ENCODE peak calls at places on chromosomes 11 and 22, in four cellular contexts. A is naive thymus-derived CD4-positive, alpha-beta T cell; F is mesendoderm; E is K562. M is an unnamed sample.

GRCh38 chr11:36271794-36272409 is 17.3 kb downstream of the COMMD9 start:
- DNase-seq in A (no peak), F (peak; percentile 16), E (no peak), M (no peak)

GRCh38 chr11:35541621-35542375 is 16.4 kb upstream of the PAMR1 start:
- DNase-seq in F (peak; percentile 26), E (no peak), A (no peak), M (no peak)

GRCh38 chr11:132126973-132127900 is 756.8 kb downstream of the NTM start:
- DNase-seq in A (no peak), E (no peak), F (peak; percentile 57), M (peak; percentile 31)

GRCh38 chr11:119700536-119701346 is 28.3 kb downstream of the NECTIN1 start:
- DNase-seq in A (no peak), E (no peak), F (no peak), M (no peak)

GRCh38 chr11:132576706-132577105 is 955.6 kb downstream of the OPCML start:
- DNase-seq in F (peak; percentile 95), E (no peak), A (no peak), M (peak; percentile 37)

GRCh38 chr11:132337819-132338416 is 967.5 kb downstream of the NTM start:
- DNase-seq in A (no peak), E (no peak), F (no peak), M (no peak)

GRCh38 chr11:61870429-61871039 is 20.8 kb downstream of the FADS3 start:
- DNase-seq in A (no peak), F (peak; percentile 20), E (peak; percentile 38), M (peak; percentile 51)

GRCh38 chr11:13889566-13890214 is 72.8 kb upstream of the SPON1 start:
- DNase-seq in F (no peak), E (no peak), A (no peak), M (peak; percentile 56)

GRCh38 chr11:7759010-7759409 is 37.7 kb downstream of the OR5P2 start:
- DNase-seq in F (no peak), A (no peak), E (no peak), M (no peak)

GRCh38 chr11:114163231-114163631 is 103.7 kb downstream of the ZBTB16 start:
- DNase-seq in A (no peak), E (no peak), F (no peak), M (no peak)

GRCh38 chr11:120186799-120187591 is 23.8 kb upstream of the OAF start:
- DNase-seq in A (no peak), E (no peak), F (no peak), M (peak; percentile 64)

GRCh38 chr11:26247340-26247739 is 84.6 kb upstream of the ANO3 start:
- DNase-seq in F (no peak), A (no peak), E (no peak), M (no peak)

GRCh38 chr22:42974223-42974622 is 40.7 kb downstream of the PACSIN2 start:
- DNase-seq in E (no peak), A (no peak), F (no peak), M (no peak)

GRCh38 chr11:120527111-120527748 is 15.7 kb downstream of the GRIK4 start:
- DNase-seq in A (no peak), F (peak; percentile 83), E (no peak), M (peak; percentile 72)

GRCh38 chr11:78313181-78313788 is 104.3 kb downstream of the GAB2 start:
- DNase-seq in F (no peak), E (no peak), A (no peak), M (no peak)

GRCh38 chr11:73359930-73360742 is 16.1 kb upstream of the RELT start:
- DNase-seq in E (peak; percentile 63), A (peak; percentile 32), F (peak; percentile 75), M (peak; percentile 71)

GRCh38 chr22:47056361-47056760 is 293.9 kb downstream of the TBC1D22A start:
- DNase-seq in A (no peak), F (no peak), E (no peak), M (no peak)

GRCh38 chr22:23180893-23181762 is 819 bp downstream of the BCR start:
- DNase-seq in A (peak; percentile 50), E (peak; percentile 92), F (peak; percentile 55), M (no peak)

GRCh38 chr11:110453684-110454354 is 24.1 kb downstream of the FDX1 start:
- DNase-seq in A (no peak), F (no peak), E (no peak), M (no peak)

GRCh38 chr11:18721576-18722292 is 4.3 kb downstream of the IGSF22 start:
- DNase-seq in A (peak; percentile 49), E (peak; percentile 63), F (peak; percentile 88), M (peak; percentile 46)
- H3K27ac ChIP-seq in A (peak overlapping the region; percentile 46), E (no peak overlapping the region), F (no peak overlapping the region), M (no peak overlapping the region)

DNA sequence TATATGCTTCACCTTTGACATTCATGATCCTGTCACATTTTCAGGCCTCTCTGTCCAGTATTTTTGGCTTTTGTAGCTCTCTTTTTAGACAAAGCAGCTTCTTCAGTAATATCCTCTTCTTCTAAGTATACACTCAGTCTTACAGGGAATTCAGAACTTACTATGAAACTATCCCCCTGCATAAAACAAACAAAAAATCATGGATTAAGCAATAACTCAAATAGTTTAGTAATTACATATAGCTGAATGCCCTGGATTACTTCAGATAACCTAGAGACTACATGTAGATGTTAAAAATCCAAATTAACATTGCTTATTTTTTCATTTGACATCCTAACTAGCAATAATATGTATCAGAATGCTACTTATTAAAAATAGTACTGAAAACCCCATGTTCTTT is 5.2 kb downstream of the TAF1D start:
- DNase-seq in F (no peak), E (no peak), A (no peak), M (no peak)
- H3K36me3 ChIP-seq in F (peaks cover 13% of the 10 kb centered on the region), E (peaks cover 94% of the 10 kb centered on the region), A (peaks cover 57% of the 10 kb centered on the region), M (peaks cover 95% of the 10 kb centered on the region)

GRCh38 chr11:20010106-20010860 is 150.0 kb downstream of the DBX1 start:
- DNase-seq in F (no peak), E (no peak), A (no peak), M (no peak)

GRCh38 chr11:20011294-20011951 is 148.9 kb downstream of the DBX1 start:
- DNase-seq in E (no peak), A (no peak), F (no peak), M (no peak)

GRCh38 chr11:20008190-20008801 is 152.0 kb downstream of the DBX1 start:
- DNase-seq in A (no peak), F (no peak), E (no peak), M (no peak)

GRCh38 chr11:20008870-20009644 is 151.2 kb downstream of the DBX1 start:
- DNase-seq in A (no peak), F (no peak), E (no peak), M (no peak)

DNA sequence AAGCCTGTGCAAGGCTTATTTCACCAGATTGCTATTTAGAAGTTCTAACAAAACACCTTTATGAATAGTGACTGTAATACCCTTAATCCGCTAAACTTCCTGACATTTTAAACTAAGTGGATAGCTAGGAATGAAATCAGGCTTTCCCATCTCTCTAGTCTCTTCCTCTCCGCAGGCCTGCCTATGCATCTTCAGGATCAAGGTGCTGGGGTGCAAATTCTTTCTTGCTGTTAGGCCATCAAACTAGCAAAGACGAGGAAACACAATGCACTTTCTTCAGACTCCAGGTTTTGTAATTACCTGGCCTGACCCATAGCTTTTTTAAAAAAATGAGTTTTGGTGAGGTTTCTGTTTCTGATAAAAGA is 149.4 kb downstream of the DBX1 start:
- DNase-seq in A (no peak), E (no peak), F (peak; percentile 84), M (no peak)
- H3K27ac ChIP-seq in A (no peak overlapping the region), E (no peak overlapping the region), F (peak overlapping the region; percentile 84), M (no peak overlapping the region)

DNA sequence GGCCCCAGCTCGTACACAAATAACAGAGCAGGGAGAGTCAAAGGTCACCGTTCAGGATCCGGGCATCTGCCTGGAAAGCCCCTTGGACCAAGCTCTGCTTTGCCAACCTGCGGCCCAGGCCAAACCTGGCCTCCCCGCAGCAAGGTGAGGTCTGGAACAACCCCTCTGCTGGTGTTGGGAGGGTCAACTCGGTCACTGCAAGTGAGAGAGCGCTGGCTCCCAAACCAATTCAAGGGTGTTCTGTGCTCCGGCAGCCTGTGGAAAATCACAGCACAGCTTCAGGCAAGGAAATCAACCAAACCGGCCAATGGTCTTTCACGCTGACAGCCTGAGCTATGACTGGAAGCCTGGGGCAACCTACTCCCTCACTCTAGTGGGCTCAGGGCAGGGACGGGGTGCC is 63.4 kb downstream of the MYH9 start:
- DNase-seq in F (no peak), E (no peak), A (no peak), M (no peak)
- H3K36me3 ChIP-seq in F (peaks cover 31% of the 10 kb centered on the region), E (peaks cover 85% of the 10 kb centered on the region), A (peaks cover 96% of the 10 kb centered on the region), M (peaks cover 72% of the 10 kb centered on the region)

GRCh38 chr11:2827792-2828191 is 57.8 kb downstream of the CDKN1C start:
- DNase-seq in F (no peak), A (no peak), E (no peak), M (no peak)

GRCh38 chr11:2825886-2826678 is 59.5 kb downstream of the CDKN1C start:
- DNase-seq in F (peak; percentile 79), A (no peak), E (no peak), M (peak; percentile 41)

GRCh38 chr11:2825261-2825885 is 60.2 kb downstream of the CDKN1C start:
- DNase-seq in F (no peak), E (no peak), A (no peak), M (no peak)

GRCh38 chr11:2827256-2827655 is 58.3 kb downstream of the CDKN1C start:
- DNase-seq in A (no peak), F (no peak), E (no peak), M (no peak)

DNA sequence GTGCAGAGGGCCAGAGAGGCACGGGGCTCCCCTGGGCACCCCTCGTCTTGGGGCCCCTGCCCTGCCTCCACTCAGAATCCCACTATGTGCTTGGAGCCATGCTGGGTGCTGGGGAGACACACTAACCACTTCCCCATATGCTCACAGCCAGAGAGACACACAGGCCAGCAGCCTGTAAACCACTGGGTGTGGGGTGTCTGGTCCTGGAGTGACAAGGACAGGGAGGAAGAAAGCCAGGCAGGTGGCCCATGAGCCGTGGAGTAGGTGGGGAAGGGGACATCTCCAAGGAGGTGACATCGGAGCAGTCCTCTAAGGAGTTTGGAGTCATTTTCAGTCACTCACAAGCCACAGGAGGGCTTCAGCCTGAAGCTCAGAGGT is 58.9 kb downstream of the CDKN1C start:
- DNase-seq in E (no peak), F (peak; percentile 23), A (no peak), M (no peak)
- H3K27ac ChIP-seq in E (no peak overlapping the region), F (no peak overlapping the region), A (no peak overlapping the region), M (no peak overlapping the region)

DNA sequence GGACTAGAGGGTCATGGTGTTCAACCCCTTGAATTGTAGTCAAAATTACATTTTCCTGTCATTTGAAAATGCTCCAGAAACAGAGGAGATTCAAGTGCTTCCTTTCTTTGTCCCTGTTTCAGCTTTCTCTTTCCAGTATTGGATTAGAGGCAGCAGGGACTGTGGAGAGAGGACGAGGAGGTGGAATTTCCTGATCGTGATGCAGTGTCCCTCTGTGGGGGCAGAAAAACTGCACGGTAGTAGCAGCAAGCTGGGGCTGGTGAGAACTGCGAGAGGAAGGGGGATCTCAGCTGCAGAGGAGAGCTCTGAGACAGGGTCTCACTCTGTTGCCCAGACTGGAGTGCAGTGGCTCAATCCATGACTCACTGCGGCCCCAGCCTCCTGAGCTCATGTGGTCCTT is 60.4 kb downstream of the UBASH3B start:
- DNase-seq in F (no peak), A (no peak), E (no peak), M (no peak)
- H3K36me3 ChIP-seq in F (no peaks in the 10 kb centered on the region), A (no peaks in the 10 kb centered on the region), E (no peaks in the 10 kb centered on the region), M (no peaks in the 10 kb centered on the region)

GRCh38 chr22:37377927-37378326 is 49.4 kb downstream of the ELFN2 start:
- DNase-seq in E (no peak), A (no peak), F (no peak), M (no peak)
- H3K27ac ChIP-seq in E (no peak overlapping the region), A (no peak overlapping the region), F (no peak overlapping the region), M (no peak overlapping the region)